ENCODE peak calls at places on chromosomes 16 and 17, in four cellular contexts. N is endothelial cell, U is T-cell, F is NCI-H2029. H is an unnamed sample.

GRCh38 chr16:69829338-69829737 is 67.2 kb downstream of the WWP2 start:
- DNase-seq in U (no peak), F (no peak), N (no peak), H (no peak)

GRCh38 chr17:27630607-27631408 is at the start of gene LGALS9:
- DNase-seq in F (peak), N (no peak), U (peak), H (peak)

GRCh38 chr17:19415311-19415710 is 4.3 kb downstream of the RNF112 start:
- DNase-seq in U (no peak), N (no peak), F (no peak), H (no peak)

GRCh38 chr16:10280262-10281170 is 98.3 kb upstream of the GRIN2A start:
- DNase-seq in U (no peak), F (no peak), N (no peak), H (no peak)

GRCh38 chr17:4539576-4540223 is 15.5 kb downstream of the MYBBP1A start:
- DNase-seq in U (no peak), N (no peak), F (no peak), H (no peak)

GRCh38 chr17:38572665-38573365 is 32.9 kb downstream of the SRCIN1 start:
- DNase-seq in U (no peak), F (peak), N (peak), H (peak)

GRCh38 chr17:17888821-17889220 is 52.0 kb upstream of the SREBF1 start:
- DNase-seq in U (no peak), N (no peak), F (no peak), H (no peak)

GRCh38 chr17:29005936-29006438 is at the start of gene SEZ6:
- DNase-seq in F (no peak), U (peak), N (peak), H (peak)

GRCh38 chr17:18182190-18182977 is 1.2 kb upstream of the ALKBH5 start:
- DNase-seq in U (no peak), N (peak), F (peak), H (peak)

GRCh38 chr17:28228109-28228840 is 90.7 kb upstream of the TMEM97 start:
- DNase-seq in N (peak), U (no peak), F (no peak), H (peak)

GRCh38 chr16:1343428-1344242 is 8.0 kb downstream of the TSR3 start:
- DNase-seq in F (no peak), U (no peak), N (no peak), H (no peak)

GRCh38 chr17:63497708-63498483 is 21.0 kb downstream of the ACE start:
- DNase-seq in N (peak), F (peak), U (no peak), H (no peak)

GRCh38 chr17:72419866-72420774 is 299.3 kb downstream of the SOX9 start:
- DNase-seq in N (no peak), F (no peak), U (no peak), H (peak)

GRCh38 chr17:16936536-16937310 is 35.2 kb downstream of the TNFRSF13B start:
- DNase-seq in N (no peak), U (no peak), F (no peak), H (no peak)

GRCh38 chr17:68455756-68456528 is 1.4 kb downstream of the WIPI1 start:
- DNase-seq in N (no peak), F (peak), U (no peak), H (peak)

GRCh38 chr16:69567031-69567680 is 1.4 kb downstream of the NFAT5 start:
- DNase-seq in U (peak), N (peak), F (no peak), H (peak)

GRCh38 chr17:10058924-10059683 is 139.3 kb downstream of the GAS7 start:
- DNase-seq in F (no peak), U (no peak), N (no peak), H (no peak)

GRCh38 chr17:37770631-37771518 is 26.0 kb upstream of the HNF1B start:
- DNase-seq in U (no peak), F (peak), N (peak), H (peak)